ENCODE peak calls at places on chromosomes 7 and 10, in five cellular contexts. N is cardiac muscle cell, C is astrocyte of the spinal cord, V is heart left ventricle, S is neural crest cell. Q is an unnamed sample.
A peak's percentile ranks its signal among the peaks of the same experiment; 100 is the strongest.

GRCh38 chr7:84100866-84101265 is 93.7 kb downstream of the SEMA3A start:
- DNase-seq in C (peak; percentile 40), N (peak; percentile 44), V (no peak), S (no peak), Q (peak; percentile 32)

GRCh38 chr10:104424719-104425118 is 71.1 kb downstream of the CFAP58 start:
- DNase-seq in C (no peak), N (no peak), V (no peak), S (no peak), Q (no peak)

GRCh38 chr10:132746801-132747625 is 38.9 kb downstream of the NKX6-2 start:
- DNase-seq in V (no peak), C (no peak), N (no peak), S (no peak), Q (no peak)

GRCh38 chr10:69358148-69358795 is 58.4 kb downstream of the TACR2 start:
- DNase-seq in N (no peak), C (no peak), S (no peak), V (no peak), Q (no peak)

GRCh38 chr7:104126411-104126841 is 81.4 kb downstream of the ORC5 start:
- DNase-seq in V (no peak), S (no peak), C (peak; percentile 35), N (no peak), Q (no peak)

GRCh38 chr7:3957735-3958491 is 656.9 kb downstream of the SDK1 start:
- DNase-seq in V (no peak), C (no peak), S (no peak), N (no peak), Q (peak; percentile 12)

GRCh38 chr7:3916146-3916545 is 615.1 kb downstream of the SDK1 start:
- DNase-seq in V (no peak), S (no peak), C (peak; percentile 62), N (peak; percentile 17), Q (peak; percentile 19)

GRCh38 chr10:118687472-118687871 is 67.3 kb downstream of the CACUL1 start:
- DNase-seq in N (no peak), V (no peak), S (no peak), C (no peak), Q (no peak)

GRCh38 chr10:5490032-5490431 is 9.3 kb downstream of the CALML5 start:
- DNase-seq in S (no peak), N (no peak), V (no peak), C (no peak), Q (no peak)

GRCh38 chr7:83738436-83738835 is 89.5 kb upstream of the SEMA3E start:
- DNase-seq in N (no peak), C (no peak), V (no peak), S (no peak), Q (no peak)